ENCODE peak calls at places on chromosomes 16 and 17, in eight cellular contexts. Z, N, E, T, Y, K, U and F are unnamed samples.

GRCh38 chr17:65102788-65103187 is 34.4 kb upstream of the RGS9 start:
- DNase-seq in Z (no peak), N (no peak), E (no peak), T (no peak), Y (no peak), K (no peak), U (no peak), F (no peak)

GRCh38 chr16:31202402-31203385 is at the start of gene PYCARD:
- DNase-seq in Z (peak), N (peak), E (peak), T (no peak), Y (peak), K (peak), U (no peak), F (peak)

GRCh38 chr16:67862623-67863583 is 9.9 kb upstream of the EDC4 start:
- DNase-seq in Z (no peak), N (no peak), E (peak), T (no peak), Y (no peak), K (no peak), U (no peak), F (peak)

GRCh38 chr17:42720996-42721583 is 23.8 kb downstream of the EZH1 start:
- DNase-seq in Z (no peak), N (peak), E (peak), T (peak), Y (peak), K (no peak), U (peak), F (peak)

GRCh38 chr17:43651621-43652480 is 9.9 kb downstream of the MEOX1 start:
- DNase-seq in Z (no peak), N (no peak), E (no peak), T (no peak), Y (no peak), K (no peak), U (no peak), F (no peak)

GRCh38 chr16:85903576-85903975 is 4.6 kb downstream of the IRF8 start:
- DNase-seq in Z (no peak), N (no peak), E (no peak), T (peak), Y (no peak), K (no peak), U (no peak), F (no peak)

GRCh38 chr17:2125013-2125535 is 70.2 kb downstream of the HIC1 start:
- DNase-seq in Z (no peak), N (no peak), E (no peak), T (no peak), Y (no peak), K (no peak), U (no peak), F (peak)

GRCh38 chr17:56785396-56785795 is 48.3 kb downstream of the C17orf67 start:
- DNase-seq in Z (no peak), N (no peak), E (peak), T (no peak), Y (no peak), K (no peak), U (peak), F (no peak)

GRCh38 chr16:30619207-30619606 is 9.0 kb upstream of the ZNF689 start:
- DNase-seq in Z (peak), N (no peak), E (peak), T (peak), Y (no peak), K (no peak), U (no peak), F (no peak)

GRCh38 chr16:16143038-16143763 is 80.1 kb downstream of the ABCC6 start:
- DNase-seq in Z (no peak), N (no peak), E (no peak), T (no peak), Y (peak), K (no peak), U (no peak), F (peak)